ENCODE peak calls at places on chromosome 11, in eight cellular contexts. W is upper lobe of right lung; L is CD8-positive, alpha-beta memory T cell; V is neuronal stem cell; O is GM23338; E is H9; D is body of pancreas; I is lower lobe of right lung. Q is an unnamed sample.

GRCh38 chr11:109798521-109798920 is 294.7 kb upstream of the ZC3H12C start:
- DNase-seq in W (no peak), L (no peak), V (no peak), O (no peak), E (no peak), D (no peak), I (no peak), Q (no peak)

GRCh38 chr11:66857234-66857926 is 516 bp downstream of the LRFN4 start:
- DNase-seq in W (no peak), L (no peak), V (no peak), O (peak; percentile 63), E (peak; percentile 58), D (no peak), I (no peak), Q (peak; percentile 80)

GRCh38 chr11:20754957-20755356 is 85.6 kb downstream of the NELL1 start:
- DNase-seq in W (no peak), L (no peak), V (no peak), O (peak; percentile 89), E (peak; percentile 72), D (no peak), I (no peak), Q (no peak)

GRCh38 chr11:95092549-95093324 is 3.1 kb downstream of the ENDOD1 start:
- DNase-seq in W (no peak), L (peak; percentile 5), V (no peak), O (peak; percentile 57), E (no peak), D (no peak), I (no peak), Q (no peak)

GRCh38 chr11:103079833-103080232 is 12.1 kb downstream of the DCUN1D5 start:
- DNase-seq in W (no peak), L (no peak), V (no peak), O (no peak), E (no peak), D (no peak), I (no peak), Q (no peak)

GRCh38 chr11:68043349-68044144 is 4.7 kb downstream of the TCIRG1 start:
- DNase-seq in W (peak; percentile 66), L (no peak), V (no peak), O (no peak), E (peak; percentile 27), D (peak; percentile 60), I (no peak), Q (peak; percentile 80)

GRCh38 chr11:130718118-130718517 is 198.2 kb downstream of the SNX19 start:
- DNase-seq in W (no peak), L (no peak), V (no peak), O (no peak), E (no peak), D (no peak), I (no peak), Q (no peak)

GRCh38 chr11:102971766-102972165 is 16.2 kb upstream of the MMP13 start:
- DNase-seq in W (no peak), L (no peak), V (no peak), O (no peak), E (no peak), D (no peak), I (no peak), Q (no peak)

GRCh38 chr11:61679893-61680621 is at the start of gene DAGLA:
- DNase-seq in W (peak; percentile 91), L (peak; percentile 69), V (peak; percentile 81), O (peak; percentile 73), E (peak; percentile 62), D (peak; percentile 74), I (peak; percentile 82), Q (peak; percentile 89)

GRCh38 chr11:68081691-68082090 is 39.5 kb downstream of the CHKA start:
- DNase-seq in W (no peak), L (no peak), V (no peak), O (no peak), E (no peak), D (peak; percentile 85), I (no peak), Q (no peak)

GRCh38 chr11:70942593-70942992 is 309.8 kb downstream of the SHANK2 start:
- DNase-seq in W (no peak), L (no peak), V (no peak), O (peak; percentile 32), E (no peak), D (no peak), I (no peak), Q (no peak)

GRCh38 chr11:15027011-15027410 is 46.4 kb upstream of the CALCB start:
- DNase-seq in W (no peak), L (no peak), V (no peak), O (no peak), E (no peak), D (no peak), I (no peak), Q (no peak)

GRCh38 chr11:33984682-33985389 is 66.7 kb upstream of the CAPRIN1 start:
- DNase-seq in W (no peak), L (no peak), V (no peak), O (no peak), E (no peak), D (no peak), I (no peak), Q (no peak)

GRCh38 chr11:78570031-78570430 is 4.6 kb downstream of the NARS2 start:
- DNase-seq in W (no peak), L (no peak), V (no peak), O (no peak), E (no peak), D (no peak), I (no peak), Q (no peak)

GRCh38 chr11:63737718-63738117 is 30.9 kb downstream of the ZFTA start:
- DNase-seq in W (no peak), L (no peak), V (no peak), O (no peak), E (no peak), D (no peak), I (no peak), Q (no peak)

GRCh38 chr11:3159296-3160190 is 5.6 kb downstream of the OSBPL5 start:
- DNase-seq in W (peak; percentile 82), L (no peak), V (no peak), O (no peak), E (no peak), D (peak; percentile 66), I (peak; percentile 76), Q (peak; percentile 92)

GRCh38 chr11:3156661-3157311 is 8.3 kb downstream of the OSBPL5 start:
- DNase-seq in W (peak; percentile 58), L (no peak), V (no peak), O (no peak), E (no peak), D (no peak), I (peak; percentile 53), Q (peak; percentile 91)

GRCh38 chr11:3158821-3159220 is 6.3 kb downstream of the OSBPL5 start:
- DNase-seq in W (no peak), L (no peak), V (no peak), O (no peak), E (no peak), D (no peak), I (peak; percentile 32), Q (peak; percentile 66)

GRCh38 chr11:3157381-3158130 is 7.6 kb downstream of the OSBPL5 start:
- DNase-seq in W (peak; percentile 56), L (peak; percentile 34), V (no peak), O (no peak), E (no peak), D (no peak), I (peak; percentile 49), Q (peak; percentile 87)

GRCh38 chr11:3158131-3158591 is 6.9 kb downstream of the OSBPL5 start:
- DNase-seq in W (no peak), L (no peak), V (no peak), O (no peak), E (no peak), D (no peak), I (peak; percentile 26), Q (peak; percentile 66)
- H3K4me1 ChIP-seq in W (peaks cover 53% of the 10 kb centered on the region), L (no peaks in the 10 kb centered on the region), V (peaks cover 42% of the 10 kb centered on the region), O (peaks cover 18% of the 10 kb centered on the region), E (peaks cover 6% of the 10 kb centered on the region), D (peaks cover 43% of the 10 kb centered on the region), I (peaks cover 63% of the 10 kb centered on the region), Q (peaks cover 37% of the 10 kb centered on the region)

GRCh38 chr11:76632492-76632891 is 38.1 kb downstream of the LRRC32 start:
- DNase-seq in W (no peak), L (no peak), V (no peak), O (no peak), E (no peak), D (no peak), I (no peak), Q (no peak)
- H3K4me1 ChIP-seq in W (peaks cover 42% of the 10 kb centered on the region), L (no peaks in the 10 kb centered on the region), V (no peaks in the 10 kb centered on the region), O (no peaks in the 10 kb centered on the region), E (no peaks in the 10 kb centered on the region), D (no peaks in the 10 kb centered on the region), I (peaks cover 49% of the 10 kb centered on the region), Q (peaks cover 9% of the 10 kb centered on the region)

GRCh38 chr11:3051435-3052108 is 5.7 kb downstream of the CARS1 start:
- DNase-seq in W (no peak), L (no peak), V (no peak), O (no peak), E (no peak), D (no peak), I (no peak), Q (peak; percentile 12)
- H3K4me1 ChIP-seq in W (peaks cover 26% of the 10 kb centered on the region), L (peaks cover 30% of the 10 kb centered on the region), V (peaks cover 19% of the 10 kb centered on the region), O (peaks cover 28% of the 10 kb centered on the region), E (no peaks in the 10 kb centered on the region), D (peaks cover 34% of the 10 kb centered on the region), I (peaks cover 37% of the 10 kb centered on the region), Q (peaks cover 11% of the 10 kb centered on the region)

GRCh38 chr11:72140661-72141060 is 5.1 kb downstream of the FOLR3 start:
- DNase-seq in W (no peak), L (no peak), V (no peak), O (no peak), E (no peak), D (no peak), I (no peak), Q (no peak)

GRCh38 chr11:72139500-72139899 is 4.0 kb downstream of the FOLR3 start:
- DNase-seq in W (no peak), L (no peak), V (no peak), O (no peak), E (no peak), D (no peak), I (no peak), Q (no peak)

GRCh38 chr11:72138821-72139390 is 3.4 kb downstream of the FOLR3 start:
- DNase-seq in W (no peak), L (no peak), V (no peak), O (no peak), E (no peak), D (no peak), I (no peak), Q (peak; percentile 83)

GRCh38 chr11:72136677-72137255 is 1.2 kb downstream of the FOLR3 start:
- DNase-seq in W (no peak), L (no peak), V (no peak), O (no peak), E (no peak), D (no peak), I (no peak), Q (no peak)

DNA sequence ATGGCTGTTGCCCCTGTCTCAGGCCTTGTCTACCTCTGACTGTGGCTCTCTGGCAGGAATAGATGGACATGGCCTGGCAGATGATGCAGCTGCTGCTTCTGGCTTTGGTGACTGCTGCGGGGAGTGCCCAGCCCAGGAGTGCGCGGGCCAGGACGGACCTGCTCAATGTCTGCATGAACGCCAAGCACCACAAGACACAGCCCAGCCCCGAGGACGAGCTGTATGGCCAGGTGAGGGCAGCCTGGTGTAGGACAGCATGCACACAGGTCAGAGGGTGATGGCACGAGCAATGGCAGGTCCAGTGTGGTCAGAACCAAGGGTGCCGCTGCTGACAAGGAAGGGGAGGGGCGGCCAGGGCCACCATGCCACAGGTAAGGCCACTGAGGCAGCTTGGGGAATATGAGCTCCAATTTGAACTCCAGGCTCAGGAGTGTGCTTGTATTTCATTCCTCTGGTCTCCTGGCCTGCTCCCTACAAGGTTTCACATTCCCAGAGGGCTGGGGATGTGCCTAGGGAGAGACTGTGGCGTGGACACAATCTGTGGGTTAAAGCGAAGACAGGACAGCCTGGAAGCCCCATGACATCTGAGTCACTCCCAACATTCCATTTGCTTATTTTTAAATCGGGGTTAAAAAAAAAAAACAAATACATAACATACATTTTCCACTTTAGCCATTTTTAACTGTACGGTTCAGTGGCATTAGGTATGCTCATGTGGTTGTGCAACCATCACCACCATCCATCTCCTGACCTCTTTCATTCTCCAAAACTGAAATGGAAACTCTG is 559 bp downstream of the FOLR3 start:
- DNase-seq in W (no peak), L (no peak), V (no peak), O (no peak), E (no peak), D (no peak), I (no peak), Q (no peak)
- H3K4me1 ChIP-seq in W (no peaks in the 10 kb centered on the region), L (no peaks in the 10 kb centered on the region), V (no peaks in the 10 kb centered on the region), O (no peaks in the 10 kb centered on the region), E (no peaks in the 10 kb centered on the region), D (no peaks in the 10 kb centered on the region), I (no peaks in the 10 kb centered on the region), Q (no peaks in the 10 kb centered on the region)